ENCODE peak calls at places on chromosomes 1 and 21, in six cellular contexts. A, H, N, Y, L and M are unnamed samples. For H3K4me1, the result is how much of the 10 kb centered on the place peaks cover.

GRCh38 chr1:41851589-41851988 is 67.1 kb downstream of the HIVEP3 start:
- DNase-seq in A (no peak), H (no peak), N (no peak), Y (no peak), L (no peak), M (peak)

GRCh38 chr21:32406405-32406804 is 6.1 kb upstream of the EVA1C start:
- DNase-seq in A (peak), H (no peak), N (no peak), Y (no peak), L (no peak), M (no peak)

GRCh38 chr1:176717052-176717754 is 254.2 kb downstream of the PAPPA2 start:
- DNase-seq in A (no peak), H (no peak), N (no peak), Y (no peak), L (no peak), M (no peak)

GRCh38 chr1:224302947-224303346 is 27.0 kb downstream of the NVL start:
- DNase-seq in A (no peak), H (no peak), N (no peak), Y (no peak), L (no peak), M (no peak)

GRCh38 chr1:21283524-21283923 is 6.7 kb downstream of the ECE1 start:
- DNase-seq in A (no peak), H (no peak), N (no peak), Y (no peak), L (no peak), M (no peak)

GRCh38 chr1:67020765-67021164 is 33.2 kb downstream of the SLC35D1 start:
- DNase-seq in A (no peak), H (no peak), N (no peak), Y (no peak), L (no peak), M (no peak)

GRCh38 chr1:186424539-186424938 is 36.4 kb downstream of the PDC start:
- DNase-seq in A (no peak), H (no peak), N (peak), Y (no peak), L (no peak), M (no peak)

GRCh38 chr1:25679170-25679569 is 62.6 kb downstream of the MAN1C1 start:
- DNase-seq in A (no peak), H (no peak), N (no peak), Y (no peak), L (no peak), M (no peak)

GRCh38 chr1:113784104-113784779 is 25.0 kb upstream of the PHTF1 start:
- DNase-seq in A (no peak), H (peak), N (no peak), Y (no peak), L (no peak), M (no peak)

GRCh38 chr21:42570841-42571387 is 57.3 kb downstream of the SLC37A1 start:
- DNase-seq in A (peak), H (no peak), N (no peak), Y (no peak), L (no peak), M (no peak)

GRCh38 chr1:154265586-154265985 is 6.8 kb upstream of the HAX1 start:
- DNase-seq in A (no peak), H (peak), N (no peak), Y (no peak), L (no peak), M (no peak)

GRCh38 chr1:64476251-64476952 is 6.5 kb downstream of the CACHD1 start:
- DNase-seq in A (no peak), H (no peak), N (peak), Y (no peak), L (no peak), M (no peak)

GRCh38 chr1:198650506-198650905 is 11.7 kb downstream of the PTPRC start:
- DNase-seq in A (no peak), H (no peak), N (no peak), Y (no peak), L (no peak), M (no peak)
- H3K4me1 ChIP-seq in A (under half), H (half or more), N (under half), Y (under half), L (half or more), M (under half)

DNA sequence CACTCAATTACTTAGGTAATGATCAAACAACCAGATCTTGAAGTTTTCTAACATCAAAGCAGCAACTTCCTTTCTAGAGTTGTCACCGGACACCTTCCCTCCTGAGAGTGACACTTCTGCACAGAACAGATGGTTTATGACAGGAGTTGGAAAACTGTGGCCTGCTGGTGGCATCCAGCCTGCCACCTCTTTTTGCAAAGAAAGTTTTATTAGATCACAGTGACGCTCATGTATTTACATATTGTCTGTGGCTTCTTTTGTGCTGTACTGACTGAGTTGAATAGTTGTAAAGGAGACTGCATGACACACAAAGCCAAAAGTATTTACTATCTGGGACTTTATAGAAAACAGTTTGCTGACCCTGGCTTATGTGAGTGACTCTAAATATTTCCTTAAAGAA is 28.3 kb downstream of the DDR2 start:
- DNase-seq in A (no peak), H (no peak), N (no peak), Y (no peak), L (no peak), M (no peak)
- H3K4me1 ChIP-seq in A (under half), H (under half), N (under half), Y (under half), L (under half), M (under half)

DNA sequence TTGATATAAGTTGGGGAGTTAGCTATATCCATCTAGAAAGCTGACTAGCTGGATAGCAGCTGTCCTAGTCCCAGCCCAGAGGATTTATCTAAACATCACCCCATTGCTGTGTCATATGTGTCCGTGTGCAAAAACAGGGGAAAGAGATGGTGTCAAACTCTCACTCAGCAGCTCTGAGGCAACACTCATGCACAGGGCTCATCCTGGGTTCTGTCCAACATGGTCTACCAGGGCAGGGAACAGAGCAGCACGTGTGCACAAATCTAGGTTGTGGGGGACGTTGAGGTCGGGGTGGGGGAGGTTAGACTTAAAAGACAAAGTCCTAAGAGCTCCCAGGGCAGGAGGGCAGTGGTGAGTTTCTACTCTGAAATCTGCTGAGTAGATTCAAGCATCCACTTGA is 16.2 kb downstream of the PI4KB start:
- DNase-seq in A (no peak), H (no peak), N (no peak), Y (no peak), L (no peak), M (no peak)
- H3K4me1 ChIP-seq in A (under half), H (under half), N (half or more), Y (under half), L (under half), M (under half)

GRCh38 chr1:203799157-203799556 is 3.7 kb downstream of the ZBED6 start:
- DNase-seq in A (no peak), H (no peak), N (no peak), Y (no peak), L (no peak), M (no peak)
- H3K4me1 ChIP-seq in A (half or more), H (half or more), N (half or more), Y (under half), L (half or more), M (under half)

GRCh38 chr1:15146142-15146541 is 7.4 kb upstream of the TMEM51 start:
- DNase-seq in A (no peak), H (no peak), N (no peak), Y (no peak), L (no peak), M (peak)
- H3K4me1 ChIP-seq in A (under half), H (under half), N (under half), Y (under half), L (under half), M (under half)

DNA sequence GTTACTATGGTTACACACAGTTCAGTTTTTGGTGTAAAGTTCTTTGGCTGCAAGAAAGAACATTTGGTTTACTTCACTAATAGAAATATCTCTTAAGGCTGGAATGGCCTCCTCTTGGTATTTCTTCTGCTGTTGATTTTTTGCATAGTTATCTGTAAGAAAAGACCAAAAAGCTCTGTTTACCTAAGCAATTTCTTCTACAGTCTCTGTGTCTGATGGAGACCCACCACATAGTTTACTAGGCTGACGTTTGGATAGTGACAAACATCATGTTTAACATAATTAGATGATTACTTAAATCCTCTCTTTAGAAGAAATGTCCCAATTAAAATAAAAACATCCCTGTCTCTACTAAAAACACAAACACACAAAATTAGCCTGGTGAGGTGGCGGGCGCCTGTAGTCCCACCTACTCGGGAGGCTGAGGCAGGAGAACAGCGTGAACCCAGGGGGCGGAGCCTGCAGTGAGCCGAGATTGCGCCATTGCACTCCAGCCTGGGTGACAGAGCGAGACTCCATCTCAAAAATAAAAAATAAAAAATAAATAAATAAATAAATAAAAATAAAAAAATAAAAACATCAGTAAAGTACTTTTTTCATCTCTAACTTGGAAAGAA is 7.2 kb downstream of the PIGP start:
- DNase-seq in A (no peak), H (no peak), N (no peak), Y (no peak), L (no peak), M (no peak)
- H3K4me1 ChIP-seq in A (under half), H (under half), N (under half), Y (under half), L (under half), M (under half)